ENCODE peak calls at places on chromosomes 6 and 20, in six cellular contexts. A is MM.1S, C is BJ, R is AG09309, P is bronchial epithelial cell, E is fibroblast of mammary gland. F is an unnamed sample.

GRCh38 chr6:15387118-15387517 is 141.2 kb downstream of the JARID2 start:
- DNase-seq in A (no peak), C (no peak), R (no peak), P (no peak), E (peak), F (no peak)

GRCh38 chr20:52410182-52410647 is 218.6 kb upstream of the ZFP64 start:
- DNase-seq in A (no peak), C (peak), R (peak), P (no peak), E (peak), F (peak)

GRCh38 chr6:159125014-159125609 is 44.1 kb upstream of the FNDC1 start:
- DNase-seq in A (no peak), C (no peak), R (no peak), P (no peak), E (no peak), F (no peak)

GRCh38 chr6:130724089-130724488 is 103.1 kb upstream of the SMLR1 start:
- DNase-seq in A (no peak), C (no peak), R (no peak), P (peak), E (no peak), F (no peak)

GRCh38 chr20:51385941-51386530 is 156.5 kb downstream of the NFATC2 start:
- DNase-seq in A (no peak), C (no peak), R (no peak), P (peak), E (peak), F (no peak)

GRCh38 chr6:56889492-56889891 is 65.4 kb upstream of the BEND6 start:
- DNase-seq in A (no peak), C (no peak), R (no peak), P (no peak), E (no peak), F (no peak)

GRCh38 chr20:12835999-12836398 is 172.8 kb upstream of the SPTLC3 start:
- DNase-seq in A (no peak), C (no peak), R (no peak), P (peak), E (no peak), F (no peak)

GRCh38 chr6:155786528-155786927 is 330.9 kb upstream of the NOX3 start:
- DNase-seq in A (no peak), C (no peak), R (no peak), P (no peak), E (no peak), F (no peak)

GRCh38 chr6:3958255-3958654 is 109.1 kb downstream of the FAM50B start:
- DNase-seq in A (no peak), C (no peak), R (no peak), P (peak), E (no peak), F (no peak)

GRCh38 chr6:148905111-148905870 is 158.5 kb downstream of the UST start:
- DNase-seq in A (no peak), C (no peak), R (no peak), P (no peak), E (no peak), F (no peak)

GRCh38 chr6:34587851-34588250 is 31.7 kb upstream of the SPDEF start:
- DNase-seq in A (no peak), C (no peak), R (no peak), P (no peak), E (no peak), F (no peak)

GRCh38 chr20:35621560-35621946 is 5.9 kb downstream of the SPAG4 start:
- DNase-seq in A (no peak), C (no peak), R (no peak), P (no peak), E (no peak), F (no peak)

GRCh38 chr6:76779068-76779467 is 684.2 kb downstream of the HTR1B start:
- DNase-seq in A (no peak), C (no peak), R (no peak), P (no peak), E (no peak), F (no peak)

GRCh38 chr6:26592649-26593048 is 4.1 kb upstream of the ABT1 start:
- DNase-seq in A (no peak), C (no peak), R (no peak), P (no peak), E (peak), F (no peak)

GRCh38 chr20:23407770-23408467 is 13.4 kb downstream of the NAPB start:
- DNase-seq in A (no peak), C (no peak), R (no peak), P (no peak), E (no peak), F (no peak)

GRCh38 chr6:149855741-149856140 is 8.4 kb downstream of the LRP11 start:
- DNase-seq in A (no peak), C (no peak), R (no peak), P (peak), E (no peak), F (no peak)

GRCh38 chr20:37994512-37994911 is 38.7 kb downstream of the TTI1 start:
- DNase-seq in A (no peak), C (no peak), R (no peak), P (peak), E (peak), F (no peak)

GRCh38 chr20:52619671-52620070 is 352.5 kb upstream of the TSHZ2 start:
- DNase-seq in A (no peak), C (no peak), R (no peak), P (no peak), E (no peak), F (no peak)

GRCh38 chr6:162922816-162923215 is 195.0 kb downstream of the PACRG start:
- DNase-seq in A (no peak), C (no peak), R (no peak), P (no peak), E (no peak), F (no peak)

GRCh38 chr6:80527552-80528052 is 421.1 kb downstream of the BCKDHB start:
- DNase-seq in A (no peak), C (no peak), R (no peak), P (peak), E (no peak), F (no peak)

GRCh38 chr6:163872335-163872734 is 457.8 kb downstream of the QKI start:
- DNase-seq in A (no peak), C (peak), R (peak), P (peak), E (peak), F (peak)

GRCh38 chr6:53301801-53302537 is 46.8 kb downstream of the ELOVL5 start:
- DNase-seq in A (no peak), C (no peak), R (no peak), P (peak), E (no peak), F (no peak)

GRCh38 chr20:32528291-32528891 is 56.7 kb downstream of the NOL4L start:
- DNase-seq in A (no peak), C (no peak), R (no peak), P (no peak), E (no peak), F (no peak)

GRCh38 chr20:35166242-35166830 is 5.5 kb upstream of the PROCR start:
- DNase-seq in A (no peak), C (no peak), R (no peak), P (no peak), E (no peak), F (no peak)

GRCh38 chr20:60039526-60039925 is 81.3 kb downstream of the CDH26 start:
- DNase-seq in A (no peak), C (no peak), R (no peak), P (no peak), E (no peak), F (no peak)

GRCh38 chr20:60040471-60041162 is 82.4 kb downstream of the CDH26 start:
- DNase-seq in A (no peak), C (no peak), R (no peak), P (no peak), E (no peak), F (no peak)

GRCh38 chr20:60036346-60037119 is 78.3 kb downstream of the CDH26 start:
- DNase-seq in A (no peak), C (no peak), R (no peak), P (no peak), E (no peak), F (no peak)

GRCh38 chr20:60037120-60037499 is 78.9 kb downstream of the CDH26 start:
- DNase-seq in A (no peak), C (no peak), R (no peak), P (peak), E (no peak), F (no peak)

GRCh38 chr20:60038400-60038799 is 80.2 kb downstream of the CDH26 start:
- DNase-seq in A (no peak), C (no peak), R (no peak), P (no peak), E (no peak), F (no peak)
- TF ChIP-seq CTCF in A (no peak), C (no peak), R (no peak), P (no peak), E (no peak), F (no peak)

GRCh38 chr6:127539292-127539691 is 20.2 kb upstream of the MTCL3 start:
- DNase-seq in A (peak), C (no peak), R (no peak), P (peak), E (peak), F (no peak)
- TF ChIP-seq CTCF in A (peak), C (no peak), R (peak), P (no peak), E (peak), F (peak)

GRCh38 chr6:111002350-111002749 is 20.5 kb downstream of the RPF2 start:
- DNase-seq in A (no peak), C (no peak), R (no peak), P (no peak), E (no peak), F (no peak)

GRCh38 chr6:110996661-110997060 is 14.8 kb downstream of the RPF2 start:
- DNase-seq in A (no peak), C (no peak), R (no peak), P (no peak), E (no peak), F (no peak)

DNA sequence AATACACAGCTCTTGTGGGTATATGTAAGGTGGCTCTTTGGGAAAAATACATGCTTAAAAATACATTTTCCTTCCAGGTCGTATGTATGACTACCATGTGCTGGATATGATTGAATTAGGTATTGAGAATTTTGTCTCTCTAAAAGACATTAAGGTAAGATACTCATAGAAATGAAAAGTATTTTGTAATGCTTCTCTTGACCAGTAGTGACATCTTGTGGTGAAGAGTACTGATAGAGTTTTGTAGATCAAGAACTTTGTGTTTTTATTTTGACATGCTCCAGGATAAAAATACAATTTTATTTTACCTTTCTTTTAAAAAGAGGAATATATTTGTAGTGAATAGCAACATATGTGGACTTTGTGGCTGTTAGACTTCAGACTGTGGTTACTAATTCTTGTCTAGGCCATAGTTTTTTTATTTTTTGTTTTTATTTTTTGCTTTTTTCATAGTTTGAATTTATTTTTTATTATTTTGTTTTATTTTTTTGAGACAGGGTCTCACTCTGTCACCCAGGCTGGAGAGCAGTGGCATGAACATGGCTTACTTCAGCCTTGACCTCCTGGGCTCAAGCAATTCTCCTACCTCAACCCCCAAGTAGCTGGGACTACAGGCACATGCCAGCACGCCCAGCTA is 17.9 kb downstream of the RPF2 start:
- DNase-seq in A (no peak), C (no peak), R (no peak), P (peak), E (peak), F (no peak)
- TF ChIP-seq CTCF in A (peak), C (peak), R (peak), P (peak), E (peak), F (peak)

GRCh38 chr6:11110921-11111768 is at the start of gene ERVFRD-1:
- DNase-seq in A (no peak), C (no peak), R (no peak), P (no peak), E (no peak), F (no peak)
- TF ChIP-seq CTCF in A (no peak), C (no peak), R (no peak), P (no peak), E (no peak), F (no peak)

GRCh38 chr6:18155864-18156396 is 708 bp downstream of the KDM1B start:
- DNase-seq in A (peak), C (no peak), R (no peak), P (peak), E (no peak), F (no peak)
- TF ChIP-seq CTCF in A (peak), C (peak), R (peak), P (peak), E (peak), F (peak)

DNA sequence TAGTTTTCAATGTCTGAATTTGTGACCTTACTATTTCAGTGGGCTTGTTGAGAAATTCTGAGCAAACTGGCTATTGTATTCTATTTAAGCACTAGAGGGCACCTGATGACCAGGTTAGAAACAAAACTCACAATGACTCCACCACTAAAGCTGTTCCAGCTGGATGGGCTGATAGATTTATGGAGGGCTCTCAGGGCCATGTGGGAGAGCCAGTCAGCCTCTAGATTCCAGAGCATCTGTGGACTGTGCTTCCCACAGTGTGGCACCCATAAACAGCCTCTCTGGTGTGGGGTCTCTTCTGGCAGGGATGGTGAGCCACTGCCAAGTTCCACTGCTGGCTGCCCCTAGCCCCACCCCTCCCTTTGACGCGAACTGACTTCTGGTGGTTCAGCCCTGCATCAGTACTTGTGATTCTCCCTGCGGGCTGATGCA is 29.2 kb downstream of the C6orf58 start:
- DNase-seq in A (peak), C (no peak), R (peak), P (peak), E (peak), F (peak)
- TF ChIP-seq CTCF in A (peak), C (peak), R (peak), P (peak), E (peak), F (peak)

GRCh38 chr6:126127662-126128061 is 141.3 kb downstream of the TRMT11 start:
- DNase-seq in A (no peak), C (no peak), R (no peak), P (no peak), E (peak), F (no peak)
- TF ChIP-seq CTCF in A (no peak), C (no peak), R (peak), P (no peak), E (peak), F (no peak)

GRCh38 chr20:45306431-45306982 is at the start of gene RBPJL:
- DNase-seq in A (no peak), C (no peak), R (no peak), P (no peak), E (no peak), F (no peak)
- TF ChIP-seq CTCF in A (peak), C (peak), R (peak), P (peak), E (peak), F (peak)

DNA sequence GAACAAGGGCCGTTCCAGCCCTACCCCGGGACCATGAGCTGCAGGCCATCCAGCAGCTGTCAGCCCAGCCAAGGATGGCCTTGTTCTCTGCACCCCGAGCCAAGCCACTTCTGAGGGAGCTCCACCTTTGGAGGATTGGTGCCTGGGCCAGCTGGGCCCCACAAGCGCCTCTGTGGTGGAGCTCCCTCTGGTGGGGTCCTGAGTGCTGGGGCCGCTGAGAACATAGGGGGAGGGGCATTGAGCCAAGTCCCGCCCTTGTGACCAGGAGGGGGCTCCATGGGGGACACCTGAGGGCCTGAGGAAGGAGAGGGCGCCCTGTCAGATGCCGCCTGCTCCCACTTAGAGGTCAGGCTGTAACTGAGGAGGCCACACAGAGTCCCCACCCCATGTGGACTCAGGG is 43.2 kb downstream of the YTHDF1 start:
- DNase-seq in A (no peak), C (no peak), R (no peak), P (no peak), E (no peak), F (no peak)
- TF ChIP-seq CTCF in A (peak), C (no peak), R (no peak), P (no peak), E (no peak), F (no peak)

GRCh38 chr6:8888468-8888867 is 453.1 kb upstream of the SLC35B3 start:
- DNase-seq in A (peak), C (no peak), R (no peak), P (peak), E (no peak), F (no peak)
- TF ChIP-seq CTCF in A (peak), C (peak), R (no peak), P (peak), E (peak), F (peak)

F was measured in AG09319.